ENCODE peak calls at places on chromosomes 11 and 22, in four cellular contexts. A is testis, E is ovary, S is heart left ventricle. P is an unnamed sample.
A peak's percentile ranks its signal among the peaks of the same experiment; 100 is the strongest.

GRCh38 chr11:120566176-120566575 is 54.6 kb downstream of the GRIK4 start:
- DNase-seq in E (no peak), A (no peak), S (no peak), P (no peak)

GRCh38 chr22:23509571-23510302 is 70.4 kb downstream of the IGLL1 start:
- DNase-seq in E (no peak), A (peak; percentile 84), S (no peak), P (no peak)

GRCh38 chr11:75471134-75471943 is 38.3 kb upstream of the KLHL35 start:
- DNase-seq in E (no peak), S (no peak), A (no peak), P (no peak)

GRCh38 chr11:26976389-26976788 is 17.5 kb upstream of the FIBIN start:
- DNase-seq in A (no peak), E (no peak), S (no peak), P (no peak)

GRCh38 chr11:104152941-104153340 is 11.0 kb downstream of the PDGFD start:
- DNase-seq in E (no peak), A (no peak), S (no peak), P (no peak)

GRCh38 chr11:75520688-75521087 is 5.1 kb downstream of the GDPD5 start:
- DNase-seq in S (no peak), E (no peak), A (no peak), P (no peak)

GRCh38 chr22:29639096-29639495 is 35.7 kb downstream of the NF2 start:
- DNase-seq in A (no peak), E (no peak), S (no peak), P (no peak)

GRCh38 chr11:34239465-34240149 is 118.2 kb downstream of the ABTB2 start:
- DNase-seq in S (no peak), E (no peak), A (no peak), P (no peak)

GRCh38 chr11:86575208-86575855 is 97.1 kb downstream of the ME3 start:
- DNase-seq in S (no peak), A (no peak), E (no peak), P (no peak)

GRCh38 chr11:77127969-77128691 is at the start of gene MYO7A:
- DNase-seq in S (peak; percentile 82), E (peak; percentile 70), A (peak; percentile 95), P (peak; percentile 42)

GRCh38 chr11:119616586-119617342 is 112.2 kb downstream of the NECTIN1 start:
- DNase-seq in S (no peak), A (no peak), E (no peak), P (no peak)

GRCh38 chr11:1909524-1909923 is 10.0 kb upstream of the TNNT3 start:
- DNase-seq in E (no peak), A (no peak), S (no peak), P (no peak)

GRCh38 chr11:64444838-64445441 is 86.0 kb downstream of the RPS6KA4 start:
- DNase-seq in E (no peak), A (no peak), S (no peak), P (no peak)

GRCh38 chr11:92948116-92948515 is 21.3 kb upstream of the MTNR1B start:
- DNase-seq in S (no peak), E (no peak), A (no peak), P (no peak)

GRCh38 chr11:849951-850776 is 7.5 kb downstream of the TSPAN4 start:
- DNase-seq in E (no peak), A (no peak), S (no peak), P (no peak)

GRCh38 chr11:74255741-74256369 is 55.6 kb downstream of the P4HA3 start:
- DNase-seq in E (peak; percentile 56), A (peak; percentile 61), S (peak; percentile 47), P (peak; percentile 60)

GRCh38 chr11:17642370-17642769 is 77.0 kb upstream of the MYOD1 start:
- DNase-seq in S (no peak), E (no peak), A (no peak), P (no peak)

GRCh38 chr11:64285885-64286800 is 495 bp downstream of the GPR137 start:
- DNase-seq in S (no peak), A (no peak), E (peak; percentile 59), P (no peak)

GRCh38 chr11:83068573-83068972 is 3.1 kb downstream of the RAB30 start:
- DNase-seq in E (no peak), A (no peak), S (no peak), P (no peak)

GRCh38 chr11:15472405-15472799 is 357.7 kb downstream of the INSC start:
- DNase-seq in E (no peak), S (no peak), A (no peak), P (no peak)

GRCh38 chr11:34278708-34279297 is 79.0 kb downstream of the ABTB2 start:
- DNase-seq in E (no peak), A (no peak), S (peak; percentile 49), P (no peak)

GRCh38 chr22:47605441-47605840 is 843.0 kb downstream of the TBC1D22A start:
- DNase-seq in E (no peak), S (no peak), A (peak; percentile 9), P (no peak)

GRCh38 chr11:16846305-16846704 is 107.9 kb downstream of the C11orf58 start:
- DNase-seq in A (no peak), E (no peak), S (no peak), P (no peak)

GRCh38 chr22:19086944-19087343 is 35.3 kb downstream of the DGCR2 start:
- DNase-seq in E (no peak), A (no peak), S (no peak), P (no peak)

GRCh38 chr11:118488480-118489109 is 38.7 kb upstream of the TTC36 start:
- DNase-seq in S (peak; percentile 36), E (peak; percentile 71), A (peak; percentile 67), P (peak; percentile 66)

GRCh38 chr11:92642146-92642919 is 327.1 kb upstream of the MTNR1B start:
- DNase-seq in E (no peak), A (no peak), S (no peak), P (no peak)

GRCh38 chr11:68749061-68749491 is 2.2 kb downstream of the TESMIN start:
- DNase-seq in E (no peak), S (no peak), A (no peak), P (no peak)

GRCh38 chr11:33375688-33376311 is 118.6 kb downstream of the HIPK3 start:
- DNase-seq in S (no peak), A (no peak), E (no peak), P (no peak)

GRCh38 chr11:119316017-119316728 is 757 bp downstream of the MCAM start:
- DNase-seq in A (no peak), S (peak; percentile 80), E (peak; percentile 62), P (peak; percentile 57)

GRCh38 chr11:90274362-90274761 is 51.5 kb upstream of the CHORDC1 start:
- DNase-seq in E (no peak), A (no peak), S (no peak), P (no peak)

GRCh38 chr11:6437993-6438392 is 2.8 kb downstream of the HPX start:
- DNase-seq in E (no peak), A (no peak), S (no peak), P (no peak)

GRCh38 chr11:75547617-75548054 is 14.4 kb upstream of the SERPINH1 start:
- DNase-seq in E (peak; percentile 81), A (peak; percentile 76), S (peak; percentile 80), P (peak; percentile 85)

GRCh38 chr11:19988598-19988997 is 171.7 kb downstream of the DBX1 start:
- DNase-seq in E (no peak), S (peak; percentile 53), A (peak; percentile 16), P (peak; percentile 65)

GRCh38 chr11:62575156-62575555 is 1.5 kb upstream of the EEF1G start:
- DNase-seq in S (no peak), A (no peak), E (peak; percentile 60), P (no peak)

GRCh38 chr11:62575837-62576236 is 2.1 kb upstream of the EEF1G start:
- DNase-seq in A (no peak), S (no peak), E (no peak), P (no peak)

GRCh38 chr11:62578541-62578940 is 4.8 kb upstream of the EEF1G start:
- DNase-seq in A (no peak), S (no peak), E (no peak), P (no peak)

GRCh38 chr11:62579252-62579651 is 5.6 kb upstream of the EEF1G start:
- DNase-seq in A (no peak), S (no peak), E (no peak), P (no peak)

GRCh38 chr11:62577046-62577708 is 3.5 kb upstream of the EEF1G start:
- DNase-seq in S (peak; percentile 57), A (no peak), E (no peak), P (no peak)
- TF ChIP-seq POLR2A in S (no peak), A (no peak), E (no peak), P (no peak)

GRCh38 chr11:12831471-12832202 is 157.4 kb downstream of the TEAD1 start:
- DNase-seq in E (no peak), S (no peak), A (no peak), P (no peak)

GRCh38 chr11:12829536-12830314 is 155.5 kb downstream of the TEAD1 start:
- DNase-seq in A (no peak), E (no peak), S (no peak), P (no peak)

GRCh38 chr11:12827369-12827768 is 153.1 kb downstream of the TEAD1 start:
- DNase-seq in S (no peak), E (no peak), A (no peak), P (no peak)

GRCh38 chr11:12827929-12828812 is 153.9 kb downstream of the TEAD1 start:
- DNase-seq in S (peak; percentile 39), E (no peak), A (peak; percentile 37), P (no peak)

GRCh38 chr11:12829131-12829530 is 154.9 kb downstream of the TEAD1 start:
- DNase-seq in E (no peak), A (no peak), S (no peak), P (no peak)
- H3K4me1 ChIP-seq in E (peaks cover 29% of the 10 kb centered on the region), A (peaks cover 16% of the 10 kb centered on the region), S (peaks cover 31% of the 10 kb centered on the region), P (no peaks in the 10 kb centered on the region)

GRCh38 chr22:20465759-20466077 is 28.1 kb upstream of the SCARF2 start:
- DNase-seq in E (no peak), A (no peak), S (no peak), P (no peak)
- H3K4me3 ChIP-seq in E (no peak overlapping the region), A (no peak overlapping the region), S (no peak overlapping the region), P (no peak overlapping the region)

GRCh38 chr11:70210051-70210501 is 7.0 kb downstream of the FADD start:
- DNase-seq in E (no peak), S (no peak), A (no peak), P (no peak)
- TF ChIP-seq POLR2A in E (no peak), S (no peak), A (no peak), P (no peak)

DNA sequence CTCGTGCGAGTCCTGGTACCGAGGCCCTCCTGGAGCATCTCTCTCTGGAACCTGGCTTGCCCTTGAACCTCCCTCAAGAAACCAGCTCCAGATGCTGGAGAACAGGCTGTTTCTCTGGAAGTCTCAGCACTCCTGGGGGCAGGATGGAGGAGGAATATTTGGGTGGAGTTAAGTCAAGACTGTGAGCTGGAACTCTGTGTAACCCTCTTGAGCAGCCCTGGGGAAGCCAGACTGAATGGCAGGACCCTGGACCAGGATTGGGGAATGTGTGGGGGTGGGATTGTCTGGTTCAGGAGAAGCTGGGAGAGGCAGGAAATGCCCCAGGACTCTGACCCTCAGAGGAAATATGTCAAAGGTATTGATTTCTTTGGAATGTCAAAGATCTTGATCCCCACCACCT is 7.7 kb downstream of the CREB3L1 start:
- DNase-seq in S (no peak), A (no peak), E (no peak), P (no peak)
- H3K4me1 ChIP-seq in S (peaks cover 27% of the 10 kb centered on the region), A (peaks cover 18% of the 10 kb centered on the region), E (peaks cover 10% of the 10 kb centered on the region), P (peaks cover 4% of the 10 kb centered on the region)